ENCODE peak calls at places on chromosomes 12 and 14, in eight cellular contexts. T is IMR-90, Z is aorta, J is body of pancreas, U is neuronal stem cell, L is A673, O is left ventricle myocardium inferior, M is HCT116. Q is an unnamed sample.

GRCh38 chr14:59897757-59898383 is 22.1 kb upstream of the LRRC9 start:
- DNase-seq in J (peak), O (no peak), M (peak), L (peak), U (no peak), T (no peak), Z (no peak), Q (no peak)

GRCh38 chr12:4045433-4045760 is 172.2 kb upstream of the PARP11 start:
- DNase-seq in T (no peak), L (no peak), U (no peak), O (no peak), J (no peak), M (no peak), Z (no peak), Q (no peak)

GRCh38 chr12:1171657-1172056 is 180.6 kb downstream of the ERC1 start:
- DNase-seq in M (no peak), L (peak), J (no peak), Z (no peak), T (no peak), O (no peak), U (peak), Q (no peak)

GRCh38 chr14:39469094-39469710 is 37.0 kb upstream of the FBXO33 start:
- DNase-seq in L (peak), U (no peak), M (no peak), T (no peak), Z (peak), O (no peak), J (peak), Q (no peak)

GRCh38 chr12:68568878-68569569 is 41.7 kb upstream of the RAP1B start:
- DNase-seq in J (no peak), Z (no peak), U (no peak), O (no peak), M (no peak), L (no peak), T (no peak), Q (no peak)

GRCh38 chr12:89756638-89757321 is 48.1 kb upstream of the ATP2B1 start:
- DNase-seq in J (no peak), L (peak), U (no peak), O (no peak), T (peak), Z (no peak), M (peak), Q (no peak)

GRCh38 chr12:66107451-66107915 is 23.1 kb downstream of the LLPH start:
- DNase-seq in M (peak), J (peak), Z (no peak), U (peak), L (peak), O (no peak), T (peak), Q (peak)

GRCh38 chr12:12503384-12504078 is 59.1 kb downstream of the DUSP16 start:
- DNase-seq in U (no peak), J (no peak), Z (no peak), L (no peak), M (no peak), O (no peak), T (no peak), Q (no peak)

GRCh38 chr14:76697246-76697645 is 64.0 kb upstream of the VASH1 start:
- DNase-seq in M (no peak), T (no peak), U (no peak), O (no peak), J (no peak), L (no peak), Z (no peak), Q (no peak)

GRCh38 chr12:10101042-10101579 is 2.3 kb upstream of the CLEC1A start:
- DNase-seq in U (no peak), O (no peak), M (no peak), J (no peak), T (peak), L (no peak), Z (no peak), Q (no peak)

GRCh38 chr12:54222609-54223008 is 33.8 kb upstream of the SMUG1 start:
- DNase-seq in M (no peak), Z (no peak), L (no peak), T (peak), J (no peak), O (no peak), U (no peak), Q (no peak)

GRCh38 chr12:39831587-39832315 is 212.1 kb upstream of the ABCD2 start:
- DNase-seq in J (no peak), M (no peak), L (no peak), U (no peak), T (peak), Z (no peak), O (no peak), Q (no peak)

GRCh38 chr14:92968291-92969020 is 45.5 kb downstream of the CHGA start:
- DNase-seq in T (no peak), M (no peak), J (no peak), Z (peak), U (no peak), L (no peak), O (peak), Q (no peak)

GRCh38 chr14:89625208-89625987 is 208.4 kb upstream of the FOXN3 start:
- DNase-seq in L (no peak), M (no peak), T (no peak), J (peak), O (peak), Z (no peak), U (no peak), Q (no peak)

GRCh38 chr14:66508846-66509621 is 1.1 kb downstream of the GPHN start:
- DNase-seq in M (no peak), O (peak), Z (peak), L (peak), T (peak), J (peak), U (peak), Q (peak)

GRCh38 chr14:63725786-63726185 is 2.1 kb downstream of the SGPP1 start:
- DNase-seq in L (no peak), U (no peak), O (no peak), Z (no peak), T (peak), M (no peak), J (no peak), Q (no peak)

GRCh38 chr14:103395245-103395644 is 10.0 kb downstream of the MARK3 start:
- DNase-seq in O (no peak), U (no peak), T (peak), Z (no peak), J (no peak), M (no peak), L (no peak), Q (no peak)

GRCh38 chr12:65156366-65156831 is 13.0 kb upstream of the LEMD3 start:
- DNase-seq in J (no peak), Z (no peak), L (no peak), O (no peak), U (no peak), M (no peak), T (peak), Q (no peak)

GRCh38 chr14:105178069-105178867 is 2.8 kb downstream of the NUDT14 start:
- DNase-seq in Z (no peak), J (no peak), M (no peak), L (no peak), U (no peak), O (no peak), T (no peak), Q (no peak)

GRCh38 chr14:105173901-105174894 is 5.6 kb upstream of the JAG2 start:
- DNase-seq in O (no peak), U (no peak), Z (no peak), L (no peak), M (no peak), J (no peak), T (no peak), Q (no peak)

GRCh38 chr14:105177082-105177481 is 4.0 kb downstream of the NUDT14 start:
- DNase-seq in O (no peak), L (no peak), T (no peak), J (peak), U (no peak), M (no peak), Z (no peak), Q (no peak)

GRCh38 chr14:105178868-105179140 is 2.3 kb downstream of the NUDT14 start:
- DNase-seq in O (no peak), U (no peak), J (no peak), M (no peak), T (no peak), L (no peak), Z (no peak), Q (no peak)

DNA sequence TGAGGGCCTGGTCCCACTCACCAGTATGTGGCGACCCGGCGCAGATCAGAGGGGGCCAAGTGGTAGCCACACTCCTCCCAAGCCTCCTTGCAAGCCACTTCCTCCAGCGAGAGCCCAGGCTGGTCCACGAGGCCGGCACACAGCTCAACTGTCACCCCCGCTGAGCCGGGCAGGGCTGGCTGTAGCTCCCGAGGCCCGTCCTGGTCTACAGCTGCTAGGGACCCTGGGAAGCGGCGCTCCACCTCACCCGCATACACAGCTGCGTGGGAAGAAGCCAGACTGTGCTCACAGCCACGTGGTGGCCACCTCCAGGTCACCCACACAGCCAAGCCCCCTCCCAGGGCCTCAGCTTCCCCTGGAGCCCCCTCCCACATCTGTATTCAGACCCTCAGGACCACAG is 4.6 kb downstream of the NUDT14 start:
- DNase-seq in M (no peak), Z (no peak), L (no peak), O (no peak), T (no peak), J (peak), U (no peak), Q (no peak)
- H3K4me3 ChIP-seq in M (no peak), Z (no peak), L (no peak), O (no peak), T (no peak), J (no peak), U (no peak), Q (no peak)

GRCh38 chr14:35367056-35367372 is 37.5 kb downstream of the NFKBIA start:
- DNase-seq in O (no peak), M (no peak), Z (peak), J (no peak), U (no peak), L (no peak), T (no peak), Q (no peak)

GRCh38 chr14:35366048-35366428 is 38.5 kb downstream of the NFKBIA start:
- DNase-seq in Z (peak), M (no peak), J (no peak), U (no peak), O (no peak), T (peak), L (no peak), Q (no peak)

GRCh38 chr14:35368139-35368460 is 36.4 kb downstream of the NFKBIA start:
- DNase-seq in Z (no peak), O (no peak), M (no peak), J (no peak), U (no peak), T (no peak), L (no peak), Q (no peak)

GRCh38 chr14:35365130-35366047 is 39.2 kb downstream of the NFKBIA start:
- DNase-seq in J (peak), U (no peak), Z (peak), M (peak), T (peak), L (no peak), O (peak), Q (peak)

GRCh38 chr14:35366521-35366976 is 38.0 kb downstream of the NFKBIA start:
- DNase-seq in O (no peak), U (no peak), J (no peak), T (no peak), Z (peak), L (no peak), M (no peak), Q (no peak)
- H3K27ac ChIP-seq in O (no peak), U (no peak), J (no peak), T (peak), Z (no peak), L (no peak), M (no peak), Q (peak)

GRCh38 chr12:45183263-45183662 is 32.6 kb upstream of the ANO6 start:
- DNase-seq in T (peak), L (peak), Z (no peak), O (no peak), M (no peak), U (no peak), J (no peak), Q (no peak)

GRCh38 chr12:45178771-45179170 is 37.1 kb upstream of the ANO6 start:
- DNase-seq in T (no peak), U (no peak), J (no peak), M (no peak), O (no peak), L (no peak), Z (no peak), Q (no peak)

GRCh38 chr12:45184145-45184958 is 31.5 kb upstream of the ANO6 start:
- DNase-seq in T (no peak), O (no peak), L (no peak), J (no peak), U (no peak), Z (no peak), M (no peak), Q (no peak)

GRCh38 chr12:45186762-45187161 is 29.1 kb upstream of the ANO6 start:
- DNase-seq in Z (no peak), O (no peak), L (no peak), U (no peak), T (no peak), J (no peak), M (no peak), Q (no peak)

GRCh38 chr12:45182511-45182910 is 33.4 kb upstream of the ANO6 start:
- DNase-seq in Z (no peak), L (peak), M (no peak), O (no peak), T (no peak), U (no peak), J (no peak), Q (no peak)
- H3K4me3 ChIP-seq in Z (no peak), L (no peak), M (no peak), O (no peak), T (no peak), U (no peak), J (no peak), Q (no peak)

GRCh38 chr12:113227169-113227568 is 5.9 kb downstream of the TPCN1 start:
- DNase-seq in L (no peak), U (no peak), T (no peak), J (no peak), O (peak), Z (peak), M (no peak), Q (no peak)

GRCh38 chr12:113228394-113229028 is 7.2 kb downstream of the TPCN1 start:
- DNase-seq in Z (peak), J (no peak), L (no peak), T (no peak), O (no peak), M (no peak), U (no peak), Q (no peak)

GRCh38 chr12:113224955-113225354 is 3.7 kb downstream of the TPCN1 start:
- DNase-seq in M (no peak), T (no peak), L (no peak), J (no peak), Z (peak), O (no peak), U (no peak), Q (no peak)

GRCh38 chr12:113227686-113228391 is 6.6 kb downstream of the TPCN1 start:
- DNase-seq in T (no peak), Z (peak), L (no peak), U (no peak), J (no peak), O (no peak), M (no peak), Q (no peak)

DNA sequence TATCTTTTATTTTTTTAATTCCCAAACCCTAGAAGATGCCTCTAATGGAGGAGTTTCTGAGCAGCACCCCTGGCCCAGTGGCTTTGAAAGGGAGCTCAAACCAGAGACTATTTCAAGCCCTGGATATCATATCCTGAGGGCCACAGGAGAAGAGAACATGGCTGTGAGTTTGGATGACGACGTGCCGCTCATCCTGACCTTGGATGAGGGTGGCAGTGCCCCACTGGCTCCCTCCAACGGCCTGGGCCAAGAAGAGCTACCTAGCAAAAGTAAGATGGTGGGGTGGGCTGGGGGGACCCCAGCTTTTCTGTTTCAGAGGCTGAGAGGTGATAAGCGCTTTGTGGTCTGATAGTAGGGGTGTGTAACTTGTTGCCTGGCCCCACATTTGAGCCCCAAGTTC is 5.4 kb downstream of the TPCN1 start:
- DNase-seq in Z (peak), U (no peak), J (no peak), O (no peak), L (no peak), T (no peak), M (no peak), Q (no peak)
- H3K27ac ChIP-seq in Z (peak), U (no peak), J (no peak), O (peak), L (no peak), T (no peak), M (no peak), Q (no peak)

DNA sequence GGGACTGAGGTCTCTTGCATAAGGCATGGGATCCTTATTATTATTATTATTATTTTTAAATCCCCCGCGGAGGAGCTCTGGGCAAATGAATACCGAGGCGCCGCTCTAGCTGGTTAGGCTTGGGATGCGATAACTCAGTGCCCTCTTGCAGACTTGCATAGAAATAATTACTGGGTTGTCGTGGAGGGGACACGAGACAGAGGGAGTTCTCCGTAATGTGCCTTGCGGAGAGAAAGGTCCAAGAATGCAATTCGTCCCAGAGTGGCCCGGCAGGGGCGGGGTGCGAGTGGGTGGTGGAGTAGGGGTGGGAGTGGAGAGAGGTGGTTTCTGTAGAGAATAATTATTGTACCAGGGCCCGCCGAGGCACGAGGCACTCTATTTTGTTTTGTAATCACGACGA is 2.5 kb upstream of the TBX5 start:
- DNase-seq in T (no peak), O (no peak), Z (no peak), J (no peak), M (no peak), U (no peak), L (no peak), Q (no peak)
- H3K4me3 ChIP-seq in T (peak), O (peak), Z (no peak), J (no peak), M (no peak), U (no peak), L (peak), Q (no peak)

DNA sequence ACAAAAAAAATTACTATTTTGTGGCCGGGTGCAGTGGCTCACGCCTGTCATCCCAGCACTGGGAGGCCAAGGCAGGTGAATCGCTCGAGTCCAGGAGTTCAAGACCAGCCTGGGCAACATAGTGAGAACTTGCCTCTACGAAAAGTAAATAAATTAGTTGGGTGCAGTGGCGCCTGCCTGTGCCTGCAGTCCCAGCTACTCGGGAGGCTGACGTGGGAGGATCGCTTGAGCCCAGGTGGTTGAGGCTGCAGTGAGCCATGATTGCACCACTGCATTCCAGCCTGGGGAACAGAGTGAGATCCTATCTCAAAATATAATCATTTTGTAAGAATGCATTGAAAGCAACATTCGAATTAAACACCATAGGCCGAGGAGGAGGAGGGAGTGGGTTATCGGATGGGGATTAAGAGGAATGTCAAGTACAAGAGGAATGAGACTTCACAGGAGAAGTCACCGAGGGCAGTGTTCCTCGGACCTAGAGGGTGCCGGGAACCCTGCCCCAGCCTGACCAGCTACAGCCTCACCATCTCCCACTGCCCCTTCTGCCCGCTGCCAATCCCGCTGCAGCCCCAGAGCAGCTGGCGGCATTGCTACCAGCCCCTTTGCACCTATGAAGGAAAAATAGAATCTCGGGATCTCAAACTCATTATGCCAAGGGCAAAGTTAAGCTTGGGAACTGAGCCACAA is 32.6 kb upstream of the AACS start:
- DNase-seq in M (no peak), J (no peak), U (no peak), L (no peak), T (no peak), Z (no peak), O (no peak), Q (no peak)
- H3K27ac ChIP-seq in M (no peak), J (no peak), U (no peak), L (no peak), T (no peak), Z (no peak), O (no peak), Q (no peak)

GRCh38 chr12:122018937-122019336 is 2.7 kb upstream of the BCL7A start:
- DNase-seq in T (no peak), M (no peak), J (no peak), Z (no peak), O (no peak), U (no peak), L (no peak), Q (no peak)
- H3K4me3 ChIP-seq in T (no peak), M (no peak), J (no peak), Z (no peak), O (no peak), U (no peak), L (no peak), Q (no peak)

GRCh38 chr14:101561897-101562490 is 699 bp downstream of the DIO3 start:
- DNase-seq in Z (no peak), U (no peak), J (no peak), T (no peak), O (no peak), M (no peak), L (no peak), Q (no peak)
- H3K27ac ChIP-seq in Z (no peak), U (no peak), J (no peak), T (no peak), O (no peak), M (no peak), L (no peak), Q (no peak)

GRCh38 chr12:13536219-13536910 is 339.8 kb downstream of the EMP1 start:
- DNase-seq in L (no peak), Z (no peak), U (no peak), T (no peak), O (no peak), M (no peak), J (no peak), Q (peak)
- H3K4me3 ChIP-seq in L (no peak), Z (no peak), U (no peak), T (no peak), O (no peak), M (no peak), J (no peak), Q (no peak)